ENCODE peak calls at places on chromosomes 4 and X, in nine cellular contexts. H is HepG2; A is CD4-positive, alpha-beta memory T cell; V is left ventricle myocardium inferior; F is SW480; C is ELR; O is iris pigment epithelial cell; P is SJSA1; Y is stimulated activated CD4-positive, alpha-beta T cell treated with anti-CD3 and anti-CD28 coated beads, Interleukin-15, amount 100 ng/mL, for 24 hours. W is an unnamed sample.
A peak's percentile ranks its signal among the peaks of the same experiment; 100 is the strongest.

GRCh38 chr4:80221161-80221560 is 23.9 kb downstream of the PRDM8 start:
- DNase-seq in H (no peak), A (no peak), V (no peak), F (no peak), C (peak; percentile 77), O (no peak), P (no peak), Y (no peak), W (peak; percentile 56)

GRCh38 chr4:25857403-25857802 is 5.4 kb downstream of the SEL1L3 start:
- DNase-seq in H (no peak), A (no peak), V (no peak), F (no peak), C (no peak), O (no peak), P (no peak), Y (no peak), W (peak; percentile 18)

GRCh38 chr4:135371137-135371536 is 1169.5 kb upstream of the PABPC4L start:
- DNase-seq in H (peak; percentile 15), A (no peak), V (no peak), F (no peak), C (no peak), O (no peak), P (no peak), Y (peak; percentile 9), W (no peak)

GRCh38 chr4:165700855-165701254 is 172.2 kb upstream of the TLL1 start:
- DNase-seq in H (peak; percentile 12), A (no peak), V (no peak), F (no peak), C (peak; percentile 20), O (no peak), P (no peak), Y (peak; percentile 3), W (no peak)

GRCh38 chrX:154431321-154431720 is 2.8 kb downstream of the ATP6AP1 start:
- DNase-seq in H (no peak), A (no peak), V (peak; percentile 38), F (no peak), C (no peak), O (no peak), P (no peak), Y (no peak), W (no peak)

GRCh38 chr4:60945641-60946040 is 254.5 kb upstream of the ADGRL3 start:
- DNase-seq in H (no peak), A (no peak), V (no peak), F (no peak), C (peak; percentile 52), O (peak; percentile 3), P (no peak), Y (no peak), W (no peak)

GRCh38 chrX:83339724-83340123 is 168.4 kb upstream of the POU3F4 start:
- DNase-seq in H (no peak), A (no peak), V (no peak), F (no peak), C (no peak), O (no peak), P (no peak), Y (no peak), W (no peak)

GRCh38 chr4:112330921-112331320 is 33.8 kb downstream of the ALPK1 start:
- DNase-seq in H (no peak), A (no peak), V (no peak), F (no peak), C (no peak), O (no peak), P (no peak), Y (no peak), W (no peak)

GRCh38 chrX:11750051-11750450 is 8.0 kb upstream of the MSL3 start:
- DNase-seq in H (no peak), A (no peak), V (no peak), F (no peak), C (no peak), O (peak; percentile 7), P (no peak), Y (no peak), W (no peak)

GRCh38 chrX:68571292-68572256 is 72.7 kb downstream of the YIPF6 start:
- DNase-seq in H (no peak), A (no peak), V (no peak), F (peak; percentile 46), C (peak; percentile 82), O (peak; percentile 74), P (peak; percentile 1), Y (peak; percentile 18), W (peak; percentile 82)

GRCh38 chr4:56530269-56531148 is 24.9 kb downstream of the ARL9 start:
- DNase-seq in H (peak; percentile 12), A (peak; percentile 63), V (peak; percentile 86), F (peak; percentile 61), C (peak; percentile 89), O (peak; percentile 87), P (peak; percentile 73), Y (peak; percentile 90), W (peak; percentile 62)

GRCh38 chr4:81471361-81472248 is at the start of gene RASGEF1B:
- DNase-seq in H (peak; percentile 32), A (peak; percentile 97), V (peak; percentile 90), F (peak; percentile 81), C (peak; percentile 11), O (peak; percentile 72), P (peak; percentile 12), Y (peak; percentile 96), W (peak; percentile 17)

GRCh38 chr4:66625480-66625879 is 919.8 kb downstream of the CENPC start:
- DNase-seq in H (no peak), A (no peak), V (no peak), F (no peak), C (no peak), O (no peak), P (no peak), Y (no peak), W (no peak)

GRCh38 chrX:110317079-110317819 is 636 bp downstream of the AMMECR1 start:
- DNase-seq in H (no peak), A (peak; percentile 27), V (peak; percentile 18), F (peak; percentile 39), C (peak; percentile 41), O (no peak), P (peak; percentile 23), Y (peak; percentile 45), W (no peak)

GRCh38 chr4:80016506-80016905 is 56.5 kb downstream of the ANTXR2 start:
- DNase-seq in H (no peak), A (no peak), V (no peak), F (no peak), C (peak; percentile 20), O (peak; percentile 65), P (no peak), Y (no peak), W (peak; percentile 46)

GRCh38 chrX:77426811-77427210 is 20.4 kb upstream of the FGF16 start:
- DNase-seq in H (no peak), A (no peak), V (no peak), F (no peak), C (peak; percentile 51), O (no peak), P (no peak), Y (no peak), W (peak; percentile 83)

GRCh38 chrX:39158801-39159657 is 357.8 kb downstream of the MID1IP1 start:
- DNase-seq in H (no peak), A (no peak), V (no peak), F (peak; percentile 49), C (peak; percentile 10), O (peak; percentile 71), P (peak; percentile 84), Y (no peak), W (peak; percentile 72)

GRCh38 chrX:79176028-79176427 is 31.5 kb downstream of the GPR174 start:
- DNase-seq in H (no peak), A (peak; percentile 28), V (no peak), F (no peak), C (no peak), O (no peak), P (no peak), Y (no peak), W (no peak)

GRCh38 chrX:150690126-150690525 is 3.1 kb upstream of the MTMR1 start:
- DNase-seq in H (no peak), A (no peak), V (no peak), F (peak; percentile 7), C (peak; percentile 92), O (peak; percentile 95), P (peak; percentile 21), Y (peak; percentile 29), W (peak; percentile 90)

GRCh38 chr4:174332741-174333493 is 49.2 kb downstream of the CEP44 start:
- DNase-seq in H (no peak), A (no peak), V (no peak), F (no peak), C (peak; percentile 28), O (peak; percentile 39), P (no peak), Y (no peak), W (peak; percentile 40)

GRCh38 chr4:26048378-26048882 is 134.4 kb downstream of the SMIM20 start:
- DNase-seq in H (no peak), A (no peak), V (peak; percentile 48), F (no peak), C (peak; percentile 89), O (peak; percentile 94), P (peak; percentile 19), Y (no peak), W (peak; percentile 90)

GRCh38 chr4:1868293-1868692 is 2.9 kb upstream of the NSD2 start:
- DNase-seq in H (peak; percentile 84), A (no peak), V (no peak), F (peak; percentile 54), C (no peak), O (no peak), P (no peak), Y (no peak), W (no peak)

GRCh38 chr4:108544504-108544903 is 75.9 kb upstream of the RPL34 start:
- DNase-seq in H (peak; percentile 6), A (no peak), V (no peak), F (no peak), C (peak; percentile 73), O (peak; percentile 33), P (no peak), Y (no peak), W (peak; percentile 51)